ENCODE peak calls at places on chromosome 18, in seven cellular contexts. One of them, this sample, is unnamed.

GRCh38 chr18:49070552-49070951 is 119.8 kb upstream of the SMAD7 start:
- DNase-seq in PC-3: no peak
- DNase-seq in epithelial cell of esophagus: no peak
- DNase-seq in AG04450: no peak
- DNase-seq in trophoblast cell: no peak
- DNase-seq in stomach: no peak
- DNase-seq in fibroblast of mammary gland: no peak
- DNase-seq in this sample: no peak

GRCh38 chr18:67794512-67794911 is 278.0 kb upstream of the DSEL start:
- DNase-seq in PC-3: no peak
- DNase-seq in epithelial cell of esophagus: no peak
- DNase-seq in AG04450: no peak
- DNase-seq in trophoblast cell: no peak
- DNase-seq in stomach: no peak
- DNase-seq in fibroblast of mammary gland: peak
- DNase-seq in this sample: no peak

GRCh38 chr18:67783215-67783946 is 266.9 kb upstream of the DSEL start:
- DNase-seq in PC-3: peak
- DNase-seq in epithelial cell of esophagus: peak
- DNase-seq in AG04450: no peak
- DNase-seq in trophoblast cell: peak
- DNase-seq in stomach: no peak
- DNase-seq in fibroblast of mammary gland: peak
- DNase-seq in this sample: no peak

GRCh38 chr18:62033207-62033606 is 140.4 kb upstream of the RNF152 start:
- DNase-seq in PC-3: no peak
- DNase-seq in epithelial cell of esophagus: no peak
- DNase-seq in AG04450: no peak
- DNase-seq in trophoblast cell: no peak
- DNase-seq in stomach: no peak
- DNase-seq in fibroblast of mammary gland: no peak
- DNase-seq in this sample: no peak

GRCh38 chr18:37476182-37476581 is 89.4 kb downstream of the CELF4 start:
- DNase-seq in PC-3: peak
- DNase-seq in epithelial cell of esophagus: peak
- DNase-seq in AG04450: no peak
- DNase-seq in trophoblast cell: peak
- DNase-seq in stomach: no peak
- DNase-seq in fibroblast of mammary gland: peak
- DNase-seq in this sample: no peak

GRCh38 chr18:65257157-65257556 is 493.7 kb upstream of the CDH7 start:
- DNase-seq in PC-3: no peak
- DNase-seq in epithelial cell of esophagus: no peak
- DNase-seq in AG04450: no peak
- DNase-seq in trophoblast cell: no peak
- DNase-seq in stomach: no peak
- DNase-seq in fibroblast of mammary gland: no peak
- DNase-seq in this sample: no peak

GRCh38 chr18:56278643-56279042 is 359.7 kb downstream of the TXNL1 start:
- DNase-seq in PC-3: no peak
- DNase-seq in epithelial cell of esophagus: no peak
- DNase-seq in AG04450: no peak
- DNase-seq in trophoblast cell: no peak
- DNase-seq in stomach: no peak
- DNase-seq in fibroblast of mammary gland: no peak
- DNase-seq in this sample: no peak

GRCh38 chr18:22253676-22254075 is 84.3 kb downstream of the GATA6 start:
- DNase-seq in PC-3: no peak
- DNase-seq in epithelial cell of esophagus: no peak
- DNase-seq in AG04450: no peak
- DNase-seq in trophoblast cell: no peak
- DNase-seq in stomach: no peak
- DNase-seq in fibroblast of mammary gland: no peak
- DNase-seq in this sample: peak

GRCh38 chr18:2223859-2224258 is 347.4 kb downstream of the METTL4 start:
- DNase-seq in PC-3: peak
- DNase-seq in epithelial cell of esophagus: peak
- DNase-seq in AG04450: no peak
- DNase-seq in trophoblast cell: peak
- DNase-seq in stomach: no peak
- DNase-seq in fibroblast of mammary gland: peak
- DNase-seq in this sample: no peak

GRCh38 chr18:64851796-64852195 is 702.9 kb upstream of the LINC00305 start:
- DNase-seq in PC-3: peak
- DNase-seq in epithelial cell of esophagus: no peak
- DNase-seq in AG04450: no peak
- DNase-seq in trophoblast cell: no peak
- DNase-seq in stomach: no peak
- DNase-seq in fibroblast of mammary gland: peak
- DNase-seq in this sample: no peak

GRCh38 chr18:40066368-40066767 is 1888.7 kb upstream of the PIK3C3 start:
- DNase-seq in PC-3: no peak
- DNase-seq in epithelial cell of esophagus: no peak
- DNase-seq in AG04450: no peak
- DNase-seq in trophoblast cell: peak
- DNase-seq in stomach: no peak
- DNase-seq in fibroblast of mammary gland: no peak
- DNase-seq in this sample: no peak

GRCh38 chr18:75131455-75132000 is 77.4 kb downstream of the PTGR3 start:
- DNase-seq in PC-3: no peak
- DNase-seq in epithelial cell of esophagus: no peak
- DNase-seq in AG04450: no peak
- DNase-seq in trophoblast cell: no peak
- DNase-seq in stomach: no peak
- DNase-seq in fibroblast of mammary gland: no peak
- DNase-seq in this sample: no peak

GRCh38 chr18:13369353-13369752 is 150.8 kb downstream of the LDLRAD4 start:
- DNase-seq in PC-3: no peak
- DNase-seq in epithelial cell of esophagus: no peak
- DNase-seq in AG04450: no peak
- DNase-seq in trophoblast cell: no peak
- DNase-seq in stomach: no peak
- DNase-seq in fibroblast of mammary gland: no peak
- DNase-seq in this sample: no peak

GRCh38 chr18:56035546-56035945 is 447.6 kb upstream of the TCF4 start:
- DNase-seq in PC-3: no peak
- DNase-seq in epithelial cell of esophagus: no peak
- DNase-seq in AG04450: no peak
- DNase-seq in trophoblast cell: no peak
- DNase-seq in stomach: no peak
- DNase-seq in fibroblast of mammary gland: peak
- DNase-seq in this sample: no peak

GRCh38 chr18:26215247-26215970 is 10.8 kb upstream of the TAF4B start:
- DNase-seq in PC-3: no peak
- DNase-seq in epithelial cell of esophagus: no peak
- DNase-seq in AG04450: no peak
- DNase-seq in trophoblast cell: no peak
- DNase-seq in stomach: no peak
- DNase-seq in fibroblast of mammary gland: no peak
- DNase-seq in this sample: no peak

GRCh38 chr18:1906421-1906820 is 664.9 kb downstream of the METTL4 start:
- DNase-seq in PC-3: peak
- DNase-seq in epithelial cell of esophagus: peak
- DNase-seq in AG04450: no peak
- DNase-seq in trophoblast cell: no peak
- DNase-seq in stomach: no peak
- DNase-seq in fibroblast of mammary gland: no peak
- DNase-seq in this sample: no peak

GRCh38 chr18:68722807-68723206 is 7.9 kb upstream of the TMX3 start:
- DNase-seq in PC-3: no peak
- DNase-seq in epithelial cell of esophagus: no peak
- DNase-seq in AG04450: no peak
- DNase-seq in trophoblast cell: peak
- DNase-seq in stomach: no peak
- DNase-seq in fibroblast of mammary gland: no peak
- DNase-seq in this sample: no peak

GRCh38 chr18:54734059-54734458 is 94.2 kb upstream of the RAB27B start:
- DNase-seq in PC-3: peak
- DNase-seq in epithelial cell of esophagus: peak
- DNase-seq in AG04450: peak
- DNase-seq in trophoblast cell: peak
- DNase-seq in stomach: no peak
- DNase-seq in fibroblast of mammary gland: peak
- DNase-seq in this sample: no peak

GRCh38 chr18:63255435-63255834 is 64.1 kb downstream of the BCL2 start:
- DNase-seq in PC-3: no peak
- DNase-seq in epithelial cell of esophagus: no peak
- DNase-seq in AG04450: no peak
- DNase-seq in trophoblast cell: no peak
- DNase-seq in stomach: no peak
- DNase-seq in fibroblast of mammary gland: no peak
- DNase-seq in this sample: no peak

GRCh38 chr18:63253018-63253417 is 66.6 kb downstream of the BCL2 start:
- DNase-seq in PC-3: no peak
- DNase-seq in epithelial cell of esophagus: no peak
- DNase-seq in AG04450: no peak
- DNase-seq in trophoblast cell: no peak
- DNase-seq in stomach: no peak
- DNase-seq in fibroblast of mammary gland: no peak
- DNase-seq in this sample: no peak

GRCh38 chr18:63257453-63257852 is 62.1 kb downstream of the BCL2 start:
- DNase-seq in PC-3: no peak
- DNase-seq in epithelial cell of esophagus: no peak
- DNase-seq in AG04450: no peak
- DNase-seq in trophoblast cell: no peak
- DNase-seq in stomach: no peak
- DNase-seq in fibroblast of mammary gland: no peak
- DNase-seq in this sample: no peak

GRCh38 chr18:63254716-63255399 is 64.7 kb downstream of the BCL2 start:
- DNase-seq in PC-3: no peak
- DNase-seq in epithelial cell of esophagus: no peak
- DNase-seq in AG04450: no peak
- DNase-seq in trophoblast cell: peak
- DNase-seq in stomach: no peak
- DNase-seq in fibroblast of mammary gland: no peak
- DNase-seq in this sample: no peak

DNA sequence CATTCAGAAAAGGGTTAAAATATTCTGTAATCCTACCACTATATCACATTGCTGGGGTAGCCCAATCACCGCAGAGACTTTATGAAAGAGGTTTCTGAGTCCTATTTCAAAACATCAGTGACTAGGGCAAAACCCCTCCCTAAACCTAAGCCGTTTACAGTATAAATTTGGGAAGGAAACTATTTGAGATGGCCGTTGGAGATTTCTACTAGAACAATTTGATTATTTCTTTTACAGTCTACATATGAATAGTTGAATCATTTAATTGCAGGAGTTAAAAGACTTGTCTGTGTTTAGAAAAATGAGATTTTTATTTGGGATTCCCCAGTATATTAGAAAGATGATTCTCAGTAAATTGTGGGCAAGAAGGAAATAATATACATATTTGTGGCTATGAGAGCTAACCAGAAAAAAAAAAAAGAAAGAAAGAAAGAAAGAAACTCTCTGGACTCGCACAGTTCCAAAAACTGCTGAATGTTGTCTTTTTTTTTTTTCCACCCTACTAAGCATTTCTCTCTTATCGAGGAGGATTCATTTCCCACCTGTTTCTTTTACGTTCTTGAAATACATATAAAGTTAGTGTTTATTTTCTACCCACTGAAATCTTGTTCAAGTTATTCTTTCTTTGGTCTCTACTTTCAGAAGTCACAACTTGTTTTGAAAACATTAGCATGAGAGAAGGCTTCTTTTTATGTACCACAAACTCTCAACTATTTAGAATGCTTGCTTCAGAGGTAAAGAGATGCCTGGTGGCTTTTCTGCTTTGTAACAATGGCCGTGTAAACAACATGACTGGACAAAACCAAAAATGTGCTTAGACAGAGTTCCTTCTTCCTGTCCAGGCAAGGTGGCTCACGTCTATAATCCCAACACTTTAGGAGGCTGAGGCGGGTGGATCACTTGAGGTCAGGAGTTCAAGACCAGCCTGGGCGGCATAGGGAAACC is 65.9 kb downstream of the BCL2 start:
- DNase-seq in PC-3: no peak
- DNase-seq in epithelial cell of esophagus: peak
- DNase-seq in AG04450: no peak
- DNase-seq in trophoblast cell: peak
- DNase-seq in stomach: no peak
- DNase-seq in fibroblast of mammary gland: peak
- DNase-seq in this sample: no peak
- H3K4me3 ChIP-seq in PC-3: no peak
- H3K4me3 ChIP-seq in epithelial cell of esophagus: no peak
- H3K4me3 ChIP-seq in AG04450: no peak
- H3K4me3 ChIP-seq in trophoblast cell: no peak
- H3K4me3 ChIP-seq in stomach: no peak
- H3K4me3 ChIP-seq in fibroblast of mammary gland: no peak
- H3K4me3 ChIP-seq in this sample: no peak

DNA sequence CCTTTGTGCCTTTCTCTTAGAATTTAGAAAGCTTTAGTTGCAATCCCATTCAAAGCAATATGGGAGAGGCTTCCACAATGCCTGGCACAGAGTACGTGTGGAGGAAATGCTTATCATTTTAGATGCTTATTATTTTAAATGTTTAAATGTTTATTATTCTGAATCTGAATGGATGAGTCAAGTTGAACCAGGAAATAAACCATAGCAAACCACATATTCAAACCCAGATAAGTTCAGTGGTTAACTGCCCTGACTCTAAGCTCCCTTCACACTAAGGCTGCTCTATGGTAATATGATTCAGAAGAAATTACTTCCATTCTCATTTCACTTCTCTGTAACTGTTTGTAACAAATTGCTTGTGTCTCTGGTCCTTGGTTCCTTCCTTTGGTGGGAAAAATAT is 5.2 kb upstream of the PPP4R1 start:
- DNase-seq in PC-3: peak
- DNase-seq in epithelial cell of esophagus: peak
- DNase-seq in AG04450: peak
- DNase-seq in trophoblast cell: no peak
- DNase-seq in stomach: no peak
- DNase-seq in fibroblast of mammary gland: peak
- DNase-seq in this sample: no peak
- H3K4me3 ChIP-seq in PC-3: no peak
- H3K4me3 ChIP-seq in epithelial cell of esophagus: no peak
- H3K4me3 ChIP-seq in AG04450: no peak
- H3K4me3 ChIP-seq in trophoblast cell: no peak
- H3K4me3 ChIP-seq in stomach: no peak
- H3K4me3 ChIP-seq in fibroblast of mammary gland: no peak
- H3K4me3 ChIP-seq in this sample: no peak

GRCh38 chr18:35267161-35267651 is 22.8 kb downstream of the ZSCAN30 start:
- DNase-seq in PC-3: no peak
- DNase-seq in epithelial cell of esophagus: peak
- DNase-seq in AG04450: no peak
- DNase-seq in trophoblast cell: peak
- DNase-seq in stomach: peak
- DNase-seq in fibroblast of mammary gland: peak
- DNase-seq in this sample: peak
- H3K4me3 ChIP-seq in PC-3: no peak
- H3K4me3 ChIP-seq in epithelial cell of esophagus: peak
- H3K4me3 ChIP-seq in AG04450: peak
- H3K4me3 ChIP-seq in trophoblast cell: no peak
- H3K4me3 ChIP-seq in stomach: peak
- H3K4me3 ChIP-seq in fibroblast of mammary gland: peak
- H3K4me3 ChIP-seq in this sample: peak

DNA sequence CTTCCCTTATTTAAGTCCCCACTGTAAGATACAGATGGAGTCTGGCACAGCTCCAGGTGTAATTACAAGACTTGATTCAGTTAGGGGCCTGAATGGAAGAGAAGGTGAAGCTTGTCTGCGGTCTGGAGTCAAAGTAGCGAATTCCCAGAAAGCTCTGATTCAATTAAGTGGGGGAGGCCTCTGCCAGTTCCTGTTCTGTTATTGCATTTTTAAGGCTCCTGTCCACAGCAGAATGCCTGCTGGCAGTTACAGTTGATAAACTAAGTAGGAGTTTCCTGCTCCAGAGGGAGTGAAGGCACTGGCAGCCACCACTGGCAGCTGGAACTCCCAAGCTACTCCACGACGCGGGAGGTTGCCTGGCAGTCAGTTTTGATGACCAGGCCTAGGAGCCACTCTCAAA is 181.1 kb downstream of the SOCS6 start:
- DNase-seq in PC-3: no peak
- DNase-seq in epithelial cell of esophagus: no peak
- DNase-seq in AG04450: no peak
- DNase-seq in trophoblast cell: no peak
- DNase-seq in stomach: no peak
- DNase-seq in fibroblast of mammary gland: no peak
- DNase-seq in this sample: no peak
- H3K4me3 ChIP-seq in PC-3: no peak
- H3K4me3 ChIP-seq in epithelial cell of esophagus: no peak
- H3K4me3 ChIP-seq in AG04450: no peak
- H3K4me3 ChIP-seq in trophoblast cell: no peak
- H3K4me3 ChIP-seq in stomach: no peak
- H3K4me3 ChIP-seq in fibroblast of mammary gland: no peak
- H3K4me3 ChIP-seq in this sample: no peak

This sample was measured in heart left ventricle.